ENCODE peak calls at places on chromosomes 4 and X, in six cellular contexts. K is HuH-7, W is NCI-H1092 treated with DMSO at 0.1 percent for 48 hours, E is frontal cortex, D is stomach, F is DMS53. G is an unnamed sample.

GRCh38 chrX:34063616-34064015 is 68.5 kb downstream of the FAM47A start:
- DNase-seq in F (no peak), W (no peak), D (no peak), E (no peak), K (no peak), G (no peak)

GRCh38 chrX:69015564-69016218 is 149.6 kb downstream of the PJA1 start:
- DNase-seq in F (no peak), E (no peak), D (no peak), K (no peak), W (no peak), G (no peak)

GRCh38 chr4:64341711-64342110 is 67.5 kb downstream of the TECRL start:
- DNase-seq in F (peak), D (no peak), E (no peak), K (no peak), W (peak), G (no peak)

GRCh38 chr4:48315728-48316630 is 25.4 kb upstream of the SLAIN2 start:
- DNase-seq in K (peak), W (peak), E (no peak), F (peak), D (no peak), G (peak)

GRCh38 chrX:139327355-139327754 is 203.2 kb upstream of the F9 start:
- DNase-seq in K (no peak), E (no peak), D (no peak), F (no peak), W (no peak), G (no peak)

GRCh38 chr4:38323141-38323634 is 340.8 kb upstream of the KLF3 start:
- DNase-seq in E (no peak), F (no peak), W (no peak), K (no peak), D (no peak), G (no peak)

GRCh38 chr4:144699565-144699964 is 53.6 kb downstream of the HHIP start:
- DNase-seq in F (no peak), D (no peak), W (no peak), E (no peak), K (no peak), G (no peak)

GRCh38 chrX:38646129-38646528 is 84.8 kb downstream of the TSPAN7 start:
- DNase-seq in D (no peak), W (no peak), K (no peak), E (no peak), F (no peak), G (no peak)

GRCh38 chrX:16511776-16512400 is 138.1 kb upstream of the S100G start:
- DNase-seq in K (no peak), D (no peak), E (no peak), W (no peak), F (no peak), G (no peak)

GRCh38 chr4:147056951-147057630 is 111.4 kb upstream of the TTC29 start:
- DNase-seq in E (no peak), D (no peak), W (no peak), K (no peak), F (no peak), G (no peak)

GRCh38 chr4:1517592-1518411 is 111.6 kb upstream of the NKX1-1 start:
- DNase-seq in F (no peak), D (no peak), E (no peak), K (no peak), W (no peak), G (no peak)

GRCh38 chr4:35934370-35934981 is 309.8 kb downstream of the ARAP2 start:
- DNase-seq in E (no peak), D (no peak), K (peak), W (peak), F (peak), G (peak)

GRCh38 chrX:136206916-136207315 is 44.3 kb downstream of the MAP7D3 start:
- DNase-seq in K (no peak), D (no peak), F (no peak), E (no peak), W (no peak), G (no peak)

GRCh38 chrX:53283099-53283498 is 1.7 kb upstream of the IQSEC2 start:
- DNase-seq in D (no peak), F (no peak), W (no peak), E (no peak), K (no peak), G (no peak)

GRCh38 chr4:27149541-27150212 is 289.0 kb downstream of the STIM2 start:
- DNase-seq in E (no peak), K (no peak), W (no peak), F (peak), D (no peak), G (no peak)

GRCh38 chrX:1673337-1673736 is 58.5 kb downstream of the ASMT start:
- DNase-seq in W (no peak), E (no peak), K (no peak), F (peak), D (no peak), G (peak)

GRCh38 chr4:1045193-1045594 is 33.8 kb downstream of the FGFRL1 start:
- DNase-seq in F (peak), D (no peak), K (no peak), W (no peak), E (no peak), G (no peak)

GRCh38 chrX:49184294-49185061 is 1.7 kb downstream of the PRICKLE3 start:
- DNase-seq in D (peak), W (peak), F (peak), K (no peak), E (no peak), G (peak)

GRCh38 chrX:74438771-74439170 is 17.5 kb downstream of the SLC16A2 start:
- DNase-seq in E (no peak), D (no peak), K (no peak), F (no peak), W (no peak), G (no peak)

GRCh38 chr4:94798808-94799207 is 41.1 kb downstream of the BMPR1B start:
- DNase-seq in D (no peak), W (no peak), E (no peak), F (no peak), K (no peak), G (no peak)

GRCh38 chr4:69832326-69833030 is 27.5 kb downstream of the SULT1E1 start:
- DNase-seq in W (no peak), E (no peak), K (peak), D (peak), F (peak), G (peak)

GRCh38 chrX:56803849-56804681 is 75.0 kb downstream of the NBDY start:
- DNase-seq in W (no peak), D (no peak), F (no peak), K (no peak), E (no peak), G (no peak)

GRCh38 chr4:24179201-24179840 is 289.5 kb upstream of the PPARGC1A start:
- DNase-seq in E (no peak), D (no peak), K (no peak), F (no peak), W (no peak), G (no peak)

GRCh38 chr4:156976147-156976546 is 4.5 kb upstream of the PDGFC start:
- DNase-seq in D (no peak), W (no peak), F (no peak), E (no peak), K (no peak), G (no peak)

GRCh38 chr4:118905546-118905945 is 16.9 kb downstream of the SYNPO2 start:
- DNase-seq in F (no peak), E (no peak), K (no peak), W (no peak), D (no peak), G (no peak)

GRCh38 chr4:98778206-98778605 is 119.8 kb upstream of the TSPAN5 start:
- DNase-seq in E (no peak), F (peak), W (no peak), K (peak), D (no peak), G (peak)

GRCh38 chrX:43753637-43754036 is 97.5 kb downstream of the MAOA start:
- DNase-seq in D (no peak), K (no peak), F (no peak), E (no peak), W (no peak), G (no peak)

GRCh38 chrX:105460366-105460765 is 239.9 kb upstream of the TEX13A start:
- DNase-seq in W (no peak), E (no peak), K (no peak), D (no peak), F (no peak), G (no peak)

G was measured in HT-29.